ENCODE peak calls at places on chromosomes 13 and 19, in five cellular contexts. One of them, this sample, is unnamed.

GRCh38 chr13:110062077-110062776 is 244.7 kb downstream of the COL4A1 start:
- DNase-seq in fibroblast of lung: no peak
- DNase-seq in MCF 10A: peak; percentile 27
- DNase-seq in foreskin fibroblast: peak; percentile 23
- DNase-seq in AG04449: no peak
- DNase-seq in this sample: no peak

GRCh38 chr13:43894438-43894837 is 14.7 kb downstream of the LACC1 start:
- DNase-seq in fibroblast of lung: peak; percentile 18
- DNase-seq in MCF 10A: no peak
- DNase-seq in foreskin fibroblast: no peak
- DNase-seq in AG04449: no peak
- DNase-seq in this sample: no peak

GRCh38 chr13:25881946-25882574 is 169.8 kb downstream of the SHISA2 start:
- DNase-seq in fibroblast of lung: peak; percentile 57
- DNase-seq in MCF 10A: no peak
- DNase-seq in foreskin fibroblast: no peak
- DNase-seq in AG04449: no peak
- DNase-seq in this sample: no peak

GRCh38 chr13:54965881-54966280 is 1937.3 kb downstream of the OLFM4 start:
- DNase-seq in fibroblast of lung: peak; percentile 63
- DNase-seq in MCF 10A: peak; percentile 51
- DNase-seq in foreskin fibroblast: no peak
- DNase-seq in AG04449: no peak
- DNase-seq in this sample: no peak

GRCh38 chr13:98599502-98600328 is 22.8 kb upstream of the STK24 start:
- DNase-seq in fibroblast of lung: no peak
- DNase-seq in MCF 10A: no peak
- DNase-seq in foreskin fibroblast: no peak
- DNase-seq in AG04449: no peak
- DNase-seq in this sample: no peak

GRCh38 chr13:24911135-24911524 is 147.2 kb downstream of the RNF17 start:
- DNase-seq in fibroblast of lung: peak; percentile 62
- DNase-seq in MCF 10A: peak; percentile 64
- DNase-seq in foreskin fibroblast: peak; percentile 36
- DNase-seq in AG04449: no peak
- DNase-seq in this sample: no peak

GRCh38 chr19:17627161-17627560 is 61.0 kb downstream of the UNC13A start:
- DNase-seq in fibroblast of lung: no peak
- DNase-seq in MCF 10A: no peak
- DNase-seq in foreskin fibroblast: no peak
- DNase-seq in AG04449: no peak
- DNase-seq in this sample: peak; percentile 61

GRCh38 chr13:50910483-50910805 is 853 bp downstream of the RNASEH2B start:
- DNase-seq in fibroblast of lung: peak; percentile 54
- DNase-seq in MCF 10A: peak; percentile 49
- DNase-seq in foreskin fibroblast: peak; percentile 28
- DNase-seq in AG04449: no peak
- DNase-seq in this sample: no peak

GRCh38 chr13:60329221-60329983 is 67.6 kb upstream of the TDRD3 start:
- DNase-seq in fibroblast of lung: peak; percentile 32
- DNase-seq in MCF 10A: peak; percentile 53
- DNase-seq in foreskin fibroblast: no peak
- DNase-seq in AG04449: no peak
- DNase-seq in this sample: no peak

GRCh38 chr19:4064073-4064550 is 2.6 kb downstream of the ZBTB7A start:
- DNase-seq in fibroblast of lung: no peak
- DNase-seq in MCF 10A: peak; percentile 35
- DNase-seq in foreskin fibroblast: no peak
- DNase-seq in AG04449: no peak
- DNase-seq in this sample: no peak

GRCh38 chr19:47512183-47512947 is 2.5 kb downstream of the NAPA start:
- DNase-seq in fibroblast of lung: peak; percentile 78
- DNase-seq in MCF 10A: peak; percentile 32
- DNase-seq in foreskin fibroblast: peak; percentile 30
- DNase-seq in AG04449: no peak
- DNase-seq in this sample: no peak

GRCh38 chr13:93268327-93269028 is 41.9 kb downstream of the GPC6 start:
- DNase-seq in fibroblast of lung: no peak
- DNase-seq in MCF 10A: no peak
- DNase-seq in foreskin fibroblast: no peak
- DNase-seq in AG04449: no peak
- DNase-seq in this sample: no peak

GRCh38 chr13:95536629-95537241 is 15.8 kb upstream of the CLDN10 start:
- DNase-seq in fibroblast of lung: peak; percentile 67
- DNase-seq in MCF 10A: peak; percentile 68
- DNase-seq in foreskin fibroblast: peak; percentile 10
- DNase-seq in AG04449: no peak
- DNase-seq in this sample: no peak

GRCh38 chr13:27259831-27260230 is 8.5 kb downstream of the RPL21 start:
- DNase-seq in fibroblast of lung: no peak
- DNase-seq in MCF 10A: no peak
- DNase-seq in foreskin fibroblast: no peak
- DNase-seq in AG04449: no peak
- DNase-seq in this sample: no peak

GRCh38 chr19:55301459-55302331 is 17.9 kb downstream of the BRSK1 start:
- DNase-seq in fibroblast of lung: peak; percentile 67
- DNase-seq in MCF 10A: peak; percentile 81
- DNase-seq in foreskin fibroblast: peak; percentile 53
- DNase-seq in AG04449: no peak
- DNase-seq in this sample: no peak

GRCh38 chr13:25727250-25727649 is 324.6 kb downstream of the SHISA2 start:
- DNase-seq in fibroblast of lung: no peak
- DNase-seq in MCF 10A: no peak
- DNase-seq in foreskin fibroblast: no peak
- DNase-seq in AG04449: no peak
- DNase-seq in this sample: no peak

GRCh38 chr13:48508001-48508400 is 24.9 kb downstream of the RCBTB2 start:
- DNase-seq in fibroblast of lung: no peak
- DNase-seq in MCF 10A: peak; percentile 17
- DNase-seq in foreskin fibroblast: no peak
- DNase-seq in AG04449: no peak
- DNase-seq in this sample: no peak

GRCh38 chr13:93775027-93775426 is 548.4 kb downstream of the GPC6 start:
- DNase-seq in fibroblast of lung: no peak
- DNase-seq in MCF 10A: no peak
- DNase-seq in foreskin fibroblast: no peak
- DNase-seq in AG04449: no peak
- DNase-seq in this sample: no peak

GRCh38 chr19:3270908-3271307 is 46.4 kb downstream of the CELF5 start:
- DNase-seq in fibroblast of lung: peak; percentile 47
- DNase-seq in MCF 10A: peak; percentile 45
- DNase-seq in foreskin fibroblast: no peak
- DNase-seq in AG04449: no peak
- DNase-seq in this sample: no peak

GRCh38 chr19:1211494-1212234 is 6.1 kb downstream of the STK11 start:
- DNase-seq in fibroblast of lung: no peak
- DNase-seq in MCF 10A: peak; percentile 48
- DNase-seq in foreskin fibroblast: no peak
- DNase-seq in AG04449: no peak
- DNase-seq in this sample: no peak

GRCh38 chr19:35995655-35995993 is 636 bp downstream of the SDHAF1 start:
- DNase-seq in fibroblast of lung: peak; percentile 11
- DNase-seq in MCF 10A: peak; percentile 34
- DNase-seq in foreskin fibroblast: no peak
- DNase-seq in AG04449: no peak
- DNase-seq in this sample: no peak

GRCh38 chr19:658916-659839 is 3.8 kb downstream of the RNF126 start:
- DNase-seq in fibroblast of lung: no peak
- DNase-seq in MCF 10A: no peak
- DNase-seq in foreskin fibroblast: peak; percentile 55
- DNase-seq in AG04449: no peak
- DNase-seq in this sample: no peak

GRCh38 chr13:40406405-40407138 is 259.9 kb downstream of the FOXO1 start:
- DNase-seq in fibroblast of lung: peak; percentile 83
- DNase-seq in MCF 10A: peak; percentile 62
- DNase-seq in foreskin fibroblast: peak; percentile 84
- DNase-seq in AG04449: peak; percentile 46
- DNase-seq in this sample: no peak

GRCh38 chr13:41059466-41059865 is 1.8 kb upstream of the WBP4 start:
- DNase-seq in fibroblast of lung: no peak
- DNase-seq in MCF 10A: peak; percentile 24
- DNase-seq in foreskin fibroblast: no peak
- DNase-seq in AG04449: no peak
- DNase-seq in this sample: no peak

GRCh38 chr13:85099245-85099644 is 700.0 kb downstream of the SLITRK6 start:
- DNase-seq in fibroblast of lung: no peak
- DNase-seq in MCF 10A: no peak
- DNase-seq in foreskin fibroblast: no peak
- DNase-seq in AG04449: no peak
- DNase-seq in this sample: no peak

GRCh38 chr13:91531646-91532045 is 133.2 kb downstream of the GPC5 start:
- DNase-seq in fibroblast of lung: no peak
- DNase-seq in MCF 10A: no peak
- DNase-seq in foreskin fibroblast: no peak
- DNase-seq in AG04449: no peak
- DNase-seq in this sample: no peak

GRCh38 chr13:29362849-29363604 is 232.5 kb downstream of the SLC7A1 start:
- DNase-seq in fibroblast of lung: peak; percentile 31
- DNase-seq in MCF 10A: peak; percentile 66
- DNase-seq in foreskin fibroblast: peak; percentile 25
- DNase-seq in AG04449: no peak
- DNase-seq in this sample: no peak

GRCh38 chr19:17436094-17436873 is 12.2 kb downstream of the TMEM221 start:
- DNase-seq in fibroblast of lung: no peak
- DNase-seq in MCF 10A: no peak
- DNase-seq in foreskin fibroblast: no peak
- DNase-seq in AG04449: no peak
- DNase-seq in this sample: no peak

GRCh38 chr19:10226376-10227214 is 4.5 kb downstream of the S1PR2 start:
- DNase-seq in fibroblast of lung: peak; percentile 100
- DNase-seq in MCF 10A: no peak
- DNase-seq in foreskin fibroblast: peak; percentile 91
- DNase-seq in AG04449: no peak
- DNase-seq in this sample: no peak

GRCh38 chr13:35826626-35827254 is 304.4 kb downstream of the DCLK1 start:
- DNase-seq in fibroblast of lung: no peak
- DNase-seq in MCF 10A: no peak
- DNase-seq in foreskin fibroblast: no peak
- DNase-seq in AG04449: no peak
- DNase-seq in this sample: no peak

GRCh38 chr13:35822666-35823065 is 308.5 kb downstream of the DCLK1 start:
- DNase-seq in fibroblast of lung: no peak
- DNase-seq in MCF 10A: no peak
- DNase-seq in foreskin fibroblast: no peak
- DNase-seq in AG04449: no peak
- DNase-seq in this sample: no peak

GRCh38 chr13:35818577-35819165 is 312.5 kb downstream of the DCLK1 start:
- DNase-seq in fibroblast of lung: peak; percentile 61
- DNase-seq in MCF 10A: peak; percentile 45
- DNase-seq in foreskin fibroblast: no peak
- DNase-seq in AG04449: no peak
- DNase-seq in this sample: no peak

GRCh38 chr13:35824825-35825224 is 306.4 kb downstream of the DCLK1 start:
- DNase-seq in fibroblast of lung: no peak
- DNase-seq in MCF 10A: no peak
- DNase-seq in foreskin fibroblast: no peak
- DNase-seq in AG04449: no peak
- DNase-seq in this sample: no peak

GRCh38 chr13:35824395-35824794 is 306.8 kb downstream of the DCLK1 start:
- DNase-seq in fibroblast of lung: no peak
- DNase-seq in MCF 10A: no peak
- DNase-seq in foreskin fibroblast: no peak
- DNase-seq in AG04449: no peak
- DNase-seq in this sample: no peak
- TF ChIP-seq CTCF in fibroblast of lung: no peak
- TF ChIP-seq CTCF in MCF 10A: no peak
- TF ChIP-seq CTCF in foreskin fibroblast: no peak
- TF ChIP-seq CTCF in AG04449: no peak
- TF ChIP-seq CTCF in this sample: no peak

GRCh38 chr19:50836543-50837195 is 3.3 kb upstream of the KLK15 start:
- DNase-seq in fibroblast of lung: no peak
- DNase-seq in MCF 10A: no peak
- DNase-seq in foreskin fibroblast: no peak
- DNase-seq in AG04449: no peak
- DNase-seq in this sample: peak; percentile 75

GRCh38 chr19:50839712-50840655 is 6.6 kb upstream of the KLK15 start:
- DNase-seq in fibroblast of lung: no peak
- DNase-seq in MCF 10A: no peak
- DNase-seq in foreskin fibroblast: no peak
- DNase-seq in AG04449: no peak
- DNase-seq in this sample: no peak

GRCh38 chr19:50835785-50836542 is 2.6 kb upstream of the KLK15 start:
- DNase-seq in fibroblast of lung: peak; percentile 35
- DNase-seq in MCF 10A: peak; percentile 55
- DNase-seq in foreskin fibroblast: peak; percentile 51
- DNase-seq in AG04449: no peak
- DNase-seq in this sample: peak; percentile 84

GRCh38 chr19:50837300-50837699 is 3.9 kb upstream of the KLK15 start:
- DNase-seq in fibroblast of lung: no peak
- DNase-seq in MCF 10A: no peak
- DNase-seq in foreskin fibroblast: no peak
- DNase-seq in AG04449: no peak
- DNase-seq in this sample: peak; percentile 48

GRCh38 chr19:50838239-50838638 is 4.9 kb upstream of the KLK15 start:
- DNase-seq in fibroblast of lung: no peak
- DNase-seq in MCF 10A: no peak
- DNase-seq in foreskin fibroblast: no peak
- DNase-seq in AG04449: no peak
- DNase-seq in this sample: peak; percentile 10
- TF ChIP-seq CTCF in fibroblast of lung: no peak
- TF ChIP-seq CTCF in MCF 10A: peak; percentile 11
- TF ChIP-seq CTCF in foreskin fibroblast: no peak
- TF ChIP-seq CTCF in AG04449: no peak
- TF ChIP-seq CTCF in this sample: peak; percentile 42

DNA sequence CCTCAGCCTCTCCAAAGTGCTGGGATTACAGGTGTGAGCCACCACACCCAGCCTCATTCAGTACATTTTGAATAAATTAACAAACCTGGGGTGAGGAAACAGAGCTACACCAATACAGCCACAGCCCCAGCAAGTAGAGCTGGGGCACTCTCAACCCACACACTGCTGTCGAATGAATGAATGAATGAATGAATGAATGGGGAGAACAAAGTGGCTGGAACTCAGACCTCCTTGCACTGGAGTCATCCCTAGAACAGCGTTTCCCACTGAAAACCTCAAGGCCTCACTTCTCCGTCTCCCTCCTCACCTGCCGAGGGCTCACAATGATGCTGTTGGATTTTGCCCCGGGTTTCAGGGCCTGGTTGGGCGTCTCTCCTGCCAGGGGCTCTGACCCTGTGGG is 2.8 kb downstream of the ERCC1 start:
- DNase-seq in fibroblast of lung: no peak
- DNase-seq in MCF 10A: no peak
- DNase-seq in foreskin fibroblast: no peak
- DNase-seq in AG04449: no peak
- DNase-seq in this sample: no peak
- TF ChIP-seq CTCF in fibroblast of lung: no peak
- TF ChIP-seq CTCF in MCF 10A: no peak
- TF ChIP-seq CTCF in foreskin fibroblast: no peak
- TF ChIP-seq CTCF in AG04449: no peak
- TF ChIP-seq CTCF in this sample: no peak

GRCh38 chr19:11261902-11262839 is at the start of gene DOCK6:
- DNase-seq in fibroblast of lung: no peak
- DNase-seq in MCF 10A: no peak
- DNase-seq in foreskin fibroblast: peak; percentile 10
- DNase-seq in AG04449: no peak
- DNase-seq in this sample: no peak
- TF ChIP-seq CTCF in fibroblast of lung: peak; percentile 38
- TF ChIP-seq CTCF in MCF 10A: peak; percentile 40
- TF ChIP-seq CTCF in foreskin fibroblast: peak; percentile 21
- TF ChIP-seq CTCF in AG04449: peak; percentile 59
- TF ChIP-seq CTCF in this sample: peak; percentile 75